ENCODE peak calls at places on chromosomes 6 and 20, in eight cellular contexts. P, U, A, F, T, D, B and R are unnamed samples.

GRCh38 chr6:149843051-149843633 is 21.0 kb downstream of the LRP11 start:
- DNase-seq in F (no peak), P (no peak), D (no peak), A (no peak), U (no peak), B (no peak), T (no peak), R (no peak)

GRCh38 chr20:42844751-42845150 is 345.0 kb downstream of the PTPRT start:
- DNase-seq in F (no peak), A (no peak), P (no peak), T (no peak), D (no peak), B (no peak), U (no peak), R (no peak)

GRCh38 chr6:11434565-11435326 is 102.8 kb upstream of the TMEM170B start:
- DNase-seq in P (no peak), A (no peak), B (no peak), F (no peak), D (peak; percentile 90), T (peak; percentile 97), U (no peak), R (peak; percentile 22)

GRCh38 chr6:90121982-90122381 is 174.7 kb downstream of the BACH2 start:
- DNase-seq in A (peak; percentile 74), U (no peak), P (no peak), T (peak; percentile 90), F (no peak), D (no peak), B (no peak), R (no peak)

GRCh38 chr6:79964607-79965081 is 17.3 kb upstream of the ELOVL4 start:
- DNase-seq in F (no peak), A (no peak), T (no peak), P (no peak), D (no peak), B (no peak), U (no peak), R (no peak)

GRCh38 chr6:1022719-1023118 is 289.2 kb upstream of the FOXQ1 start:
- DNase-seq in D (no peak), T (no peak), A (no peak), U (no peak), B (no peak), F (no peak), P (no peak), R (no peak)

GRCh38 chr6:169237496-169238134 is 16.0 kb downstream of the THBS2 start:
- DNase-seq in D (no peak), T (no peak), P (no peak), B (no peak), F (peak; percentile 51), U (no peak), A (no peak), R (no peak)

GRCh38 chr6:12909828-12910227 is 193.3 kb downstream of the PHACTR1 start:
- DNase-seq in P (no peak), D (peak; percentile 56), U (no peak), A (no peak), T (no peak), F (peak; percentile 8), B (no peak), R (no peak)

GRCh38 chr6:15487262-15487661 is 175.6 kb downstream of the DTNBP1 start:
- DNase-seq in F (no peak), U (no peak), T (no peak), A (no peak), P (no peak), B (no peak), D (no peak), R (no peak)

GRCh38 chr6:139920027-139920851 is 545.8 kb upstream of the CITED2 start:
- DNase-seq in B (no peak), F (peak; percentile 61), A (no peak), U (no peak), T (no peak), D (no peak), P (no peak), R (no peak)

GRCh38 chr6:138377844-138378243 is at the start of gene SMIM28:
- DNase-seq in T (no peak), F (peak; percentile 77), B (no peak), P (no peak), A (no peak), D (no peak), U (no peak), R (no peak)

GRCh38 chr6:16752206-16752867 is 8.9 kb downstream of the ATXN1 start:
- DNase-seq in F (no peak), T (peak; percentile 95), B (no peak), D (peak; percentile 89), A (no peak), P (no peak), U (no peak), R (peak; percentile 92)

GRCh38 chr6:53811082-53811481 is 16.3 kb downstream of the LRRC1 start:
- DNase-seq in B (no peak), U (peak; percentile 65), T (peak; percentile 96), P (no peak), D (no peak), A (no peak), F (peak; percentile 91), R (no peak)

GRCh38 chr20:62598761-62599194 is 43.5 kb upstream of the SLCO4A1 start:
- DNase-seq in B (no peak), P (no peak), D (no peak), T (no peak), A (no peak), F (peak; percentile 4), U (peak; percentile 84), R (no peak)

GRCh38 chr6:151071295-151071694 is 168.5 kb upstream of the AKAP12 start:
- DNase-seq in U (no peak), D (peak; percentile 93), B (no peak), T (peak; percentile 35), F (no peak), A (no peak), P (peak; percentile 72), R (no peak)

GRCh38 chr20:34938466-34939163 is 17.0 kb downstream of the GSS start:
- DNase-seq in T (no peak), P (no peak), A (no peak), U (no peak), F (no peak), D (peak; percentile 33), B (no peak), R (peak; percentile 85)

GRCh38 chr6:159939591-159940016 is 29.3 kb upstream of the IGF2R start:
- DNase-seq in T (no peak), D (no peak), F (no peak), P (no peak), U (no peak), A (no peak), B (no peak), R (no peak)

GRCh38 chr6:131949909-131950766 is 1.0 kb downstream of the CCN2 start:
- DNase-seq in P (peak; percentile 74), F (peak; percentile 87), U (peak; percentile 32), T (peak; percentile 69), B (peak; percentile 81), A (peak; percentile 5), D (peak; percentile 93), R (no peak)

GRCh38 chr20:433300-433975 is 25.3 kb downstream of the RBCK1 start:
- DNase-seq in T (peak; percentile 58), B (no peak), U (no peak), D (peak; percentile 39), A (peak; percentile 80), P (no peak), F (no peak), R (no peak)

GRCh38 chr6:129150476-129150875 is 267.5 kb downstream of the LAMA2 start:
- DNase-seq in A (no peak), P (no peak), D (no peak), T (no peak), F (no peak), U (no peak), B (no peak), R (no peak)

GRCh38 chr20:41572010-41572572 is 46.1 kb downstream of the CHD6 start:
- DNase-seq in B (no peak), F (no peak), D (no peak), U (no peak), T (no peak), A (no peak), P (no peak), R (no peak)

GRCh38 chr6:169843991-169844390 is 92.6 kb downstream of the ERMARD start:
- DNase-seq in P (no peak), D (no peak), T (no peak), F (no peak), U (no peak), A (no peak), B (no peak), R (no peak)

GRCh38 chr6:160767019-160767646 is 65.1 kb downstream of the PLG start:
- DNase-seq in P (peak; percentile 82), D (peak; percentile 61), F (peak; percentile 75), A (peak; percentile 50), B (no peak), U (no peak), T (peak; percentile 57), R (no peak)

GRCh38 chr6:27441001-27441400 is 31.9 kb downstream of the ZNF184 start:
- DNase-seq in D (no peak), P (no peak), F (no peak), T (peak; percentile 92), A (no peak), B (no peak), U (no peak), R (no peak)